ENCODE peak calls at places on chromosome 18, in four cellular contexts. One of them, this sample, is unnamed.

GRCh38 chr18:9380571-9381390 is 46.2 kb downstream of the TWSG1 start:
- DNase-seq in stomach: no peak
- DNase-seq in tibial artery: no peak
- DNase-seq in heart left ventricle: no peak
- DNase-seq in this sample: peak

GRCh38 chr18:2970344-2970743 is 42.6 kb downstream of the LPIN2 start:
- DNase-seq in heart left ventricle: no peak
- DNase-seq in stomach: no peak
- DNase-seq in tibial artery: no peak
- DNase-seq in this sample: no peak

GRCh38 chr18:10285283-10285640 is 169.2 kb upstream of the APCDD1 start:
- DNase-seq in tibial artery: no peak
- DNase-seq in heart left ventricle: no peak
- DNase-seq in stomach: no peak
- DNase-seq in this sample: no peak

GRCh38 chr18:2529154-2529553 is 42.2 kb downstream of the METTL4 start:
- DNase-seq in stomach: no peak
- DNase-seq in tibial artery: no peak
- DNase-seq in heart left ventricle: no peak
- DNase-seq in this sample: no peak

GRCh38 chr18:32974421-32975165 is 201.8 kb upstream of the KLHL14 start:
- DNase-seq in stomach: no peak
- DNase-seq in tibial artery: no peak
- DNase-seq in heart left ventricle: no peak
- DNase-seq in this sample: no peak

GRCh38 chr18:73545497-73545896 is 602.1 kb downstream of the FBXO15 start:
- DNase-seq in heart left ventricle: no peak
- DNase-seq in stomach: no peak
- DNase-seq in tibial artery: no peak
- DNase-seq in this sample: no peak

GRCh38 chr18:9055185-9055584 is 47.3 kb upstream of the NDUFV2 start:
- DNase-seq in tibial artery: no peak
- DNase-seq in heart left ventricle: no peak
- DNase-seq in stomach: no peak
- DNase-seq in this sample: no peak

GRCh38 chr18:49021433-49022129 is 70.8 kb upstream of the SMAD7 start:
- DNase-seq in stomach: peak
- DNase-seq in heart left ventricle: no peak
- DNase-seq in tibial artery: no peak
- DNase-seq in this sample: peak

GRCh38 chr18:24841536-24841935 is 381.1 kb downstream of the HRH4 start:
- DNase-seq in heart left ventricle: no peak
- DNase-seq in tibial artery: no peak
- DNase-seq in stomach: no peak
- DNase-seq in this sample: no peak

GRCh38 chr18:48193521-48194251 is 215.5 kb downstream of the ZBTB7C start:
- DNase-seq in heart left ventricle: peak
- DNase-seq in tibial artery: no peak
- DNase-seq in stomach: no peak
- DNase-seq in this sample: no peak

GRCh38 chr18:40056085-40056484 is 1898.9 kb upstream of the PIK3C3 start:
- DNase-seq in heart left ventricle: no peak
- DNase-seq in tibial artery: peak
- DNase-seq in stomach: no peak
- DNase-seq in this sample: no peak

GRCh38 chr18:3130344-3130743 is 89.4 kb downstream of the MYOM1 start:
- DNase-seq in tibial artery: no peak
- DNase-seq in stomach: no peak
- DNase-seq in heart left ventricle: no peak
- DNase-seq in this sample: no peak

GRCh38 chr18:12990662-12990976 is 543 bp upstream of the CEP192 start:
- DNase-seq in heart left ventricle: no peak
- DNase-seq in stomach: no peak
- DNase-seq in tibial artery: no peak
- DNase-seq in this sample: no peak

GRCh38 chr18:47184419-47185050 is 8.4 kb upstream of the IER3IP1 start:
- DNase-seq in heart left ventricle: no peak
- DNase-seq in tibial artery: no peak
- DNase-seq in stomach: no peak
- DNase-seq in this sample: peak

GRCh38 chr18:39571511-39571910 is 2005.9 kb upstream of the CELF4 start:
- DNase-seq in stomach: no peak
- DNase-seq in tibial artery: no peak
- DNase-seq in heart left ventricle: no peak
- DNase-seq in this sample: no peak

GRCh38 chr18:54240629-54241107 is 16.2 kb upstream of the MBD2 start:
- DNase-seq in tibial artery: peak
- DNase-seq in heart left ventricle: no peak
- DNase-seq in stomach: no peak
- DNase-seq in this sample: no peak

GRCh38 chr18:58998421-58999203 is 133.9 kb downstream of the ZNF532 start:
- DNase-seq in tibial artery: peak
- DNase-seq in stomach: no peak
- DNase-seq in heart left ventricle: peak
- DNase-seq in this sample: no peak

GRCh38 chr18:286515-287310 is 18.9 kb upstream of the THOC1 start:
- DNase-seq in stomach: no peak
- DNase-seq in heart left ventricle: no peak
- DNase-seq in tibial artery: no peak
- DNase-seq in this sample: peak

GRCh38 chr18:77065221-77065981 is 67.2 kb downstream of the MBP start:
- DNase-seq in heart left ventricle: no peak
- DNase-seq in tibial artery: peak
- DNase-seq in stomach: peak
- DNase-seq in this sample: no peak

GRCh38 chr18:48833701-48834394 is 116.9 kb downstream of the SMAD7 start:
- DNase-seq in heart left ventricle: no peak
- DNase-seq in tibial artery: peak
- DNase-seq in stomach: peak
- DNase-seq in this sample: peak

GRCh38 chr18:49788327-49788908 is 24.9 kb downstream of the ACAA2 start:
- DNase-seq in tibial artery: no peak
- DNase-seq in stomach: no peak
- DNase-seq in heart left ventricle: no peak
- DNase-seq in this sample: no peak

GRCh38 chr18:39523281-39523680 is 1957.7 kb upstream of the CELF4 start:
- DNase-seq in stomach: no peak
- DNase-seq in tibial artery: no peak
- DNase-seq in heart left ventricle: no peak
- DNase-seq in this sample: no peak

GRCh38 chr18:77472486-77472885 is 222.8 kb downstream of the GALR1 start:
- DNase-seq in heart left ventricle: no peak
- DNase-seq in stomach: no peak
- DNase-seq in tibial artery: no peak
- DNase-seq in this sample: no peak

GRCh38 chr18:74766233-74766632 is 168.6 kb downstream of the ZNF407 start:
- DNase-seq in stomach: no peak
- DNase-seq in tibial artery: no peak
- DNase-seq in heart left ventricle: no peak
- DNase-seq in this sample: no peak

GRCh38 chr18:59898609-59899297 is 1.0 kb upstream of the PMAIP1 start:
- DNase-seq in tibial artery: no peak
- DNase-seq in stomach: no peak
- DNase-seq in heart left ventricle: no peak
- DNase-seq in this sample: no peak

GRCh38 chr18:60675801-60676200 is 303.2 kb upstream of the MC4R start:
- DNase-seq in tibial artery: no peak
- DNase-seq in heart left ventricle: no peak
- DNase-seq in stomach: peak
- DNase-seq in this sample: no peak

GRCh38 chr18:76459687-76460350 is 35.2 kb downstream of the ZNF516 start:
- DNase-seq in tibial artery: no peak
- DNase-seq in stomach: peak
- DNase-seq in heart left ventricle: no peak
- DNase-seq in this sample: no peak

GRCh38 chr18:20971886-20972267 is 139.7 kb downstream of the ROCK1 start:
- DNase-seq in stomach: no peak
- DNase-seq in heart left ventricle: no peak
- DNase-seq in tibial artery: no peak
- DNase-seq in this sample: no peak

GRCh38 chr18:48613589-48613988 is 74.8 kb downstream of the CTIF start:
- DNase-seq in heart left ventricle: no peak
- DNase-seq in stomach: no peak
- DNase-seq in tibial artery: peak
- DNase-seq in this sample: no peak

GRCh38 chr18:79772865-79773696 is 24.7 kb upstream of the KCNG2 start:
- DNase-seq in heart left ventricle: no peak
- DNase-seq in stomach: no peak
- DNase-seq in tibial artery: no peak
- DNase-seq in this sample: no peak

GRCh38 chr18:13006731-13007550 is 15.8 kb downstream of the CEP192 start:
- DNase-seq in tibial artery: no peak
- DNase-seq in heart left ventricle: no peak
- DNase-seq in stomach: no peak
- DNase-seq in this sample: no peak

GRCh38 chr18:76495435-76496199 is 575 bp upstream of the ZNF516 start:
- DNase-seq in stomach: no peak
- DNase-seq in tibial artery: peak
- DNase-seq in heart left ventricle: peak
- DNase-seq in this sample: peak

GRCh38 chr18:55401275-55401620 is 186.7 kb downstream of the TCF4 start:
- DNase-seq in tibial artery: no peak
- DNase-seq in heart left ventricle: no peak
- DNase-seq in stomach: no peak
- DNase-seq in this sample: no peak

GRCh38 chr18:55403555-55403954 is 184.4 kb downstream of the TCF4 start:
- DNase-seq in stomach: no peak
- DNase-seq in heart left ventricle: no peak
- DNase-seq in tibial artery: no peak
- DNase-seq in this sample: no peak

GRCh38 chr18:55402731-55403405 is 185.1 kb downstream of the TCF4 start:
- DNase-seq in heart left ventricle: no peak
- DNase-seq in tibial artery: no peak
- DNase-seq in stomach: no peak
- DNase-seq in this sample: no peak

GRCh38 chr18:55400590-55401274 is 187.3 kb downstream of the TCF4 start:
- DNase-seq in heart left ventricle: no peak
- DNase-seq in tibial artery: no peak
- DNase-seq in stomach: no peak
- DNase-seq in this sample: no peak

GRCh38 chr18:55401638-55402191 is 186.3 kb downstream of the TCF4 start:
- DNase-seq in heart left ventricle: peak
- DNase-seq in tibial artery: peak
- DNase-seq in stomach: no peak
- DNase-seq in this sample: no peak
- H3K27ac ChIP-seq in heart left ventricle: peak
- H3K27ac ChIP-seq in tibial artery: peak
- H3K27ac ChIP-seq in stomach: peak
- H3K27ac ChIP-seq in this sample: no peak

GRCh38 chr18:22432672-22433137 is 15.0 kb upstream of the CTAGE1 start:
- DNase-seq in tibial artery: peak
- DNase-seq in stomach: peak
- DNase-seq in heart left ventricle: peak
- DNase-seq in this sample: no peak
- H3K27ac ChIP-seq in tibial artery: peak
- H3K27ac ChIP-seq in stomach: peak
- H3K27ac ChIP-seq in heart left ventricle: peak
- H3K27ac ChIP-seq in this sample: no peak

DNA sequence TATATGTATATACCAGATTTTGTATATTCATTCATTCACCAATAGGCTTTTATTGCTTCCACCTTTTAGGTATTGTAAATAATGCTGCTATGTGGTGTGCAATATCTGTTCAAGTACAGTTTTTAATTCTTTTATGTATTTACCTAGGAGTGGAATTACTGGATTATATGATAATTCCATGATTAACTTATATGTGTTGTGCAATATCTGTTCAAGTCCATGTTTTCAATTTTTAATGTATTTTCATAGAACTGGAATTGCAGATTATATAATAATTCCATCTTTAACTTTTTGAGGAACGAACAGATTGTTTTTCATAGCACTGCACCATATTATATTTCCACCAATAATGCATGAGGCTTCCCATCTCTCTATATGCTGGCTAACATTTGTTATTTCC is 50.6 kb upstream of the L3MBTL4 start:
- DNase-seq in heart left ventricle: no peak
- DNase-seq in stomach: no peak
- DNase-seq in tibial artery: no peak
- DNase-seq in this sample: no peak
- H3K27ac ChIP-seq in heart left ventricle: no peak
- H3K27ac ChIP-seq in stomach: no peak
- H3K27ac ChIP-seq in tibial artery: no peak
- H3K27ac ChIP-seq in this sample: no peak

GRCh38 chr18:45050712-45051639 is 370.3 kb downstream of the SETBP1 start:
- DNase-seq in tibial artery: no peak
- DNase-seq in heart left ventricle: no peak
- DNase-seq in stomach: no peak
- DNase-seq in this sample: no peak
- H3K27ac ChIP-seq in tibial artery: peak
- H3K27ac ChIP-seq in heart left ventricle: no peak
- H3K27ac ChIP-seq in stomach: peak
- H3K27ac ChIP-seq in this sample: no peak

GRCh38 chr18:35029103-35029502 is 12.1 kb upstream of the MAPRE2 start:
- DNase-seq in stomach: no peak
- DNase-seq in heart left ventricle: no peak
- DNase-seq in tibial artery: no peak
- DNase-seq in this sample: no peak
- H3K27ac ChIP-seq in stomach: peak
- H3K27ac ChIP-seq in heart left ventricle: peak
- H3K27ac ChIP-seq in tibial artery: no peak
- H3K27ac ChIP-seq in this sample: no peak

DNA sequence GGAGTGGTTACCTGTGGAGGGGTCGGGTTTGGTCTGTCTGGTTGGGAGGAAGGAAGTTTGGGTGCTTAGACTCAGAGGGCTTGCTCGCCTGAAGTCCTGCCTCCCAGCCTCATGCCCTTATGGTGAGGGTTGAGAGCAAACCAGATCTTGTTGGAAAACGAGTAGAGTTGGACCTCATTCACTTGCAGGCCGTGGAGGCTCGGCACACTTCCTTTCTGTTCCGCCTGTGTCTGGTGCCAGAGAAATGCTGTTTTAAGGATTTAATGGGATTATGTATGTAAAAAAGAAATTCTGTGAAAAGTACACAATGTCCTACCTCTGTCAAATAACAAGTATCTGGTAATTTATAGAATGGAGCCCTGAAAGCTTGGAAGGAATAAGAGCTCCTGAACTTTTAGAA is 29.6 kb downstream of the GATA6 start:
- DNase-seq in tibial artery: no peak
- DNase-seq in heart left ventricle: no peak
- DNase-seq in stomach: no peak
- DNase-seq in this sample: no peak
- H3K27ac ChIP-seq in tibial artery: peak
- H3K27ac ChIP-seq in heart left ventricle: peak
- H3K27ac ChIP-seq in stomach: peak
- H3K27ac ChIP-seq in this sample: no peak

This sample was measured in WERI-Rb-1.